ENCODE peak calls at places on chromosomes 2 and 18, in four cellular contexts. One of them, this sample, is unnamed.

GRCh38 chr2:201854841-201855240 is 48.5 kb downstream of the CDK15 start:
- DNase-seq in CD8-positive, alpha-beta T cell: no peak
- DNase-seq in cardiac fibroblast: peak
- DNase-seq in body of pancreas: no peak
- DNase-seq in this sample: no peak

GRCh38 chr2:242041816-242042215 is 172.3 kb downstream of the RTP5 start:
- DNase-seq in CD8-positive, alpha-beta T cell: no peak
- DNase-seq in cardiac fibroblast: no peak
- DNase-seq in body of pancreas: no peak
- DNase-seq in this sample: no peak

GRCh38 chr18:11859903-11860407 is 8.7 kb downstream of the CHMP1B start:
- DNase-seq in CD8-positive, alpha-beta T cell: no peak
- DNase-seq in cardiac fibroblast: peak
- DNase-seq in body of pancreas: no peak
- DNase-seq in this sample: peak

GRCh38 chr18:40935423-40935822 is 1019.6 kb upstream of the PIK3C3 start:
- DNase-seq in CD8-positive, alpha-beta T cell: no peak
- DNase-seq in cardiac fibroblast: peak
- DNase-seq in body of pancreas: no peak
- DNase-seq in this sample: no peak

GRCh38 chr2:170848587-170848986 is 31.9 kb downstream of the GAD1 start:
- DNase-seq in CD8-positive, alpha-beta T cell: no peak
- DNase-seq in cardiac fibroblast: peak
- DNase-seq in body of pancreas: no peak
- DNase-seq in this sample: peak

GRCh38 chr2:102304268-102304667 is 7.1 kb upstream of the IL1RL1 start:
- DNase-seq in CD8-positive, alpha-beta T cell: no peak
- DNase-seq in cardiac fibroblast: peak
- DNase-seq in body of pancreas: no peak
- DNase-seq in this sample: no peak

GRCh38 chr2:201678442-201678841 is 20.0 kb downstream of the MPP4 start:
- DNase-seq in CD8-positive, alpha-beta T cell: no peak
- DNase-seq in cardiac fibroblast: no peak
- DNase-seq in body of pancreas: no peak
- DNase-seq in this sample: no peak

GRCh38 chr2:28404086-28404485 is 11.4 kb downstream of the FOSL2 start:
- DNase-seq in CD8-positive, alpha-beta T cell: no peak
- DNase-seq in cardiac fibroblast: no peak
- DNase-seq in body of pancreas: no peak
- DNase-seq in this sample: no peak

GRCh38 chr18:28078849-28079248 is 98.1 kb downstream of the CDH2 start:
- DNase-seq in CD8-positive, alpha-beta T cell: no peak
- DNase-seq in cardiac fibroblast: no peak
- DNase-seq in body of pancreas: no peak
- DNase-seq in this sample: no peak

GRCh38 chr18:63949068-63949737 is at the start of gene HMSD:
- DNase-seq in CD8-positive, alpha-beta T cell: no peak
- DNase-seq in cardiac fibroblast: peak
- DNase-seq in body of pancreas: peak
- DNase-seq in this sample: no peak

GRCh38 chr18:58476521-58477210 is 152.2 kb downstream of the ALPK2 start:
- DNase-seq in CD8-positive, alpha-beta T cell: no peak
- DNase-seq in cardiac fibroblast: no peak
- DNase-seq in body of pancreas: no peak
- DNase-seq in this sample: no peak

GRCh38 chr2:230512955-230513748 is 97.2 kb downstream of the SP100 start:
- DNase-seq in CD8-positive, alpha-beta T cell: no peak
- DNase-seq in cardiac fibroblast: no peak
- DNase-seq in body of pancreas: no peak
- DNase-seq in this sample: no peak

GRCh38 chr2:126771094-126771493 is 115.1 kb downstream of the GYPC start:
- DNase-seq in CD8-positive, alpha-beta T cell: no peak
- DNase-seq in cardiac fibroblast: no peak
- DNase-seq in body of pancreas: no peak
- DNase-seq in this sample: no peak

GRCh38 chr2:127578411-127578810 is 42.9 kb downstream of the MYO7B start:
- DNase-seq in CD8-positive, alpha-beta T cell: no peak
- DNase-seq in cardiac fibroblast: no peak
- DNase-seq in body of pancreas: no peak
- DNase-seq in this sample: no peak

GRCh38 chr2:98507461-98507860 is 62.8 kb downstream of the INPP4A start:
- DNase-seq in CD8-positive, alpha-beta T cell: no peak
- DNase-seq in cardiac fibroblast: no peak
- DNase-seq in body of pancreas: no peak
- DNase-seq in this sample: no peak

GRCh38 chr2:195721042-195721441 is 64.0 kb downstream of the SLC39A10 start:
- DNase-seq in CD8-positive, alpha-beta T cell: no peak
- DNase-seq in cardiac fibroblast: no peak
- DNase-seq in body of pancreas: no peak
- DNase-seq in this sample: no peak

GRCh38 chr18:75161629-75162028 is 47.3 kb downstream of the PTGR3 start:
- DNase-seq in CD8-positive, alpha-beta T cell: no peak
- DNase-seq in cardiac fibroblast: peak
- DNase-seq in body of pancreas: peak
- DNase-seq in this sample: no peak

GRCh38 chr18:10320848-10321247 is 133.6 kb upstream of the APCDD1 start:
- DNase-seq in CD8-positive, alpha-beta T cell: no peak
- DNase-seq in cardiac fibroblast: peak
- DNase-seq in body of pancreas: peak
- DNase-seq in this sample: no peak

GRCh38 chr2:203446071-203446481 is 89.0 kb downstream of the RAPH1 start:
- DNase-seq in CD8-positive, alpha-beta T cell: no peak
- DNase-seq in cardiac fibroblast: peak
- DNase-seq in body of pancreas: no peak
- DNase-seq in this sample: no peak

GRCh38 chr2:37585982-37586621 is 85.3 kb downstream of the CDC42EP3 start:
- DNase-seq in CD8-positive, alpha-beta T cell: peak
- DNase-seq in cardiac fibroblast: peak
- DNase-seq in body of pancreas: peak
- DNase-seq in this sample: no peak

GRCh38 chr2:222993920-222994650 is 57.9 kb upstream of the KCNE4 start:
- DNase-seq in CD8-positive, alpha-beta T cell: no peak
- DNase-seq in cardiac fibroblast: peak
- DNase-seq in body of pancreas: peak
- DNase-seq in this sample: peak

GRCh38 chr2:126836761-126837679 is 61.7 kb upstream of the TEX51 start:
- DNase-seq in CD8-positive, alpha-beta T cell: no peak
- DNase-seq in cardiac fibroblast: no peak
- DNase-seq in body of pancreas: no peak
- DNase-seq in this sample: no peak

GRCh38 chr2:241584446-241584845 is 25.9 kb downstream of the BOK start:
- DNase-seq in CD8-positive, alpha-beta T cell: no peak
- DNase-seq in cardiac fibroblast: peak
- DNase-seq in body of pancreas: no peak
- DNase-seq in this sample: no peak

GRCh38 chr2:97748397-97748796 is 35.0 kb downstream of the ZAP70 start:
- DNase-seq in CD8-positive, alpha-beta T cell: peak
- DNase-seq in cardiac fibroblast: peak
- DNase-seq in body of pancreas: no peak
- DNase-seq in this sample: no peak

GRCh38 chr2:24592436-24593100 is 101.5 kb downstream of the NCOA1 start:
- DNase-seq in CD8-positive, alpha-beta T cell: no peak
- DNase-seq in cardiac fibroblast: no peak
- DNase-seq in body of pancreas: no peak
- DNase-seq in this sample: no peak

GRCh38 chr18:34991561-34991960 is 49.7 kb upstream of the MAPRE2 start:
- DNase-seq in CD8-positive, alpha-beta T cell: no peak
- DNase-seq in cardiac fibroblast: no peak
- DNase-seq in body of pancreas: no peak
- DNase-seq in this sample: no peak

GRCh38 chr18:59446012-59446411 is 86.9 kb upstream of the LMAN1 start:
- DNase-seq in CD8-positive, alpha-beta T cell: no peak
- DNase-seq in cardiac fibroblast: peak
- DNase-seq in body of pancreas: no peak
- DNase-seq in this sample: peak

GRCh38 chr18:830315-830901 is 18.4 kb upstream of the YES1 start:
- DNase-seq in CD8-positive, alpha-beta T cell: peak
- DNase-seq in cardiac fibroblast: peak
- DNase-seq in body of pancreas: no peak
- DNase-seq in this sample: no peak

GRCh38 chr2:32553829-32554432 is 73.9 kb upstream of the TTC27 start:
- DNase-seq in CD8-positive, alpha-beta T cell: no peak
- DNase-seq in cardiac fibroblast: peak
- DNase-seq in body of pancreas: no peak
- DNase-seq in this sample: peak

GRCh38 chr18:45639424-45639823 is 24.1 kb downstream of the SLC14A2 start:
- DNase-seq in CD8-positive, alpha-beta T cell: no peak
- DNase-seq in cardiac fibroblast: no peak
- DNase-seq in body of pancreas: no peak
- DNase-seq in this sample: no peak

GRCh38 chr2:196927318-196928225 is 1.1 kb upstream of the PGAP1 start:
- DNase-seq in CD8-positive, alpha-beta T cell: peak
- DNase-seq in cardiac fibroblast: peak
- DNase-seq in body of pancreas: peak
- DNase-seq in this sample: peak

GRCh38 chr2:157471078-157471477 is 27.2 kb upstream of the CYTIP start:
- DNase-seq in CD8-positive, alpha-beta T cell: no peak
- DNase-seq in cardiac fibroblast: no peak
- DNase-seq in body of pancreas: no peak
- DNase-seq in this sample: no peak

GRCh38 chr2:141522048-141522447 is 608.8 kb downstream of the LRP1B start:
- DNase-seq in CD8-positive, alpha-beta T cell: no peak
- DNase-seq in cardiac fibroblast: no peak
- DNase-seq in body of pancreas: no peak
- DNase-seq in this sample: no peak

GRCh38 chr2:54672587-54673456 is 50.6 kb upstream of the EML6 start:
- DNase-seq in CD8-positive, alpha-beta T cell: no peak
- DNase-seq in cardiac fibroblast: peak
- DNase-seq in body of pancreas: peak
- DNase-seq in this sample: no peak

GRCh38 chr2:121707920-121708361 is 28.7 kb downstream of the NIFK start:
- DNase-seq in CD8-positive, alpha-beta T cell: no peak
- DNase-seq in cardiac fibroblast: no peak
- DNase-seq in body of pancreas: peak
- DNase-seq in this sample: no peak

GRCh38 chr2:121709776-121710469 is 26.8 kb downstream of the NIFK start:
- DNase-seq in CD8-positive, alpha-beta T cell: no peak
- DNase-seq in cardiac fibroblast: no peak
- DNase-seq in body of pancreas: peak
- DNase-seq in this sample: no peak

GRCh38 chr2:121705958-121706357 is 30.7 kb downstream of the NIFK start:
- DNase-seq in CD8-positive, alpha-beta T cell: no peak
- DNase-seq in cardiac fibroblast: no peak
- DNase-seq in body of pancreas: no peak
- DNase-seq in this sample: no peak

GRCh38 chr2:121705390-121705789 is 31.3 kb downstream of the NIFK start:
- DNase-seq in CD8-positive, alpha-beta T cell: no peak
- DNase-seq in cardiac fibroblast: no peak
- DNase-seq in body of pancreas: no peak
- DNase-seq in this sample: no peak

DNA sequence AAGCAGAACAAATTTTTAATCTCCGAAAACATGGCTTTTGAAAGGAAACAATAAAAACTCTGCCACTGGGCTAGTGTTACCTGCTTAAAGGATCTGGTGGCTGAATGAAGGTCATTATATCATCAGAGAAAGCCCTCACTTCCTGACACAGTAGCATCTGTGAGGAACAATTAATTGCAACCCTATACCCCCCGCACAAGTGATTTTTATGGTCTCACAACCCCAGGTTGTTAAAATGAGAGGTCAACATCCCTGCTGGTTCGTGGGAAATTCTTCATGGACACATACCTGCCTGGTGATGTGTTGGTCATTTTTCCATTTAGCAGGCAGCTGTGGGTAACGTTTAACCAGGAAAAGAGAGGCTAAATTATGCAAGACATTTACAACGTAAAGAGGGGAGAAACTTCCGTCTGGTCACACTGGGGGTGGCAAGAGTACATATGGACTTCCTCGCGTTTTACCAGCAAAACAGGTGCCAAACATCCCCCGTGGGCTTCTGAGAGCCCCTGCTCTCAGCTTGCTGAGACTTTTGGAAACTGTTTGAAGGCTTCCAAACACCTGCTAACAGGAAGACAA is 29.2 kb downstream of the NIFK start:
- DNase-seq in CD8-positive, alpha-beta T cell: no peak
- DNase-seq in cardiac fibroblast: no peak
- DNase-seq in body of pancreas: peak
- DNase-seq in this sample: no peak
- TF ChIP-seq CTCF in CD8-positive, alpha-beta T cell: no peak
- TF ChIP-seq CTCF in cardiac fibroblast: no peak
- TF ChIP-seq CTCF in body of pancreas: no peak
- TF ChIP-seq CTCF in this sample: no peak

GRCh38 chr2:205673312-205673711 is 9.0 kb upstream of the NRP2 start:
- DNase-seq in CD8-positive, alpha-beta T cell: no peak
- DNase-seq in cardiac fibroblast: no peak
- DNase-seq in body of pancreas: no peak
- DNase-seq in this sample: no peak

GRCh38 chr2:205678743-205679142 is 3.6 kb upstream of the NRP2 start:
- DNase-seq in CD8-positive, alpha-beta T cell: no peak
- DNase-seq in cardiac fibroblast: no peak
- DNase-seq in body of pancreas: no peak
- DNase-seq in this sample: no peak

GRCh38 chr2:205680067-205680466 is 2.2 kb upstream of the NRP2 start:
- DNase-seq in CD8-positive, alpha-beta T cell: peak
- DNase-seq in cardiac fibroblast: peak
- DNase-seq in body of pancreas: peak
- DNase-seq in this sample: no peak

GRCh38 chr2:205679410-205680009 is 2.8 kb upstream of the NRP2 start:
- DNase-seq in CD8-positive, alpha-beta T cell: no peak
- DNase-seq in cardiac fibroblast: no peak
- DNase-seq in body of pancreas: no peak
- DNase-seq in this sample: no peak

GRCh38 chr2:205675861-205676516 is 6.3 kb upstream of the NRP2 start:
- DNase-seq in CD8-positive, alpha-beta T cell: no peak
- DNase-seq in cardiac fibroblast: peak
- DNase-seq in body of pancreas: peak
- DNase-seq in this sample: no peak
- TF ChIP-seq CTCF in CD8-positive, alpha-beta T cell: peak
- TF ChIP-seq CTCF in cardiac fibroblast: peak
- TF ChIP-seq CTCF in body of pancreas: peak
- TF ChIP-seq CTCF in this sample: peak

GRCh38 chr18:49832221-49832647 is 18.9 kb upstream of the ACAA2 start:
- DNase-seq in CD8-positive, alpha-beta T cell: no peak
- DNase-seq in cardiac fibroblast: no peak
- DNase-seq in body of pancreas: no peak
- DNase-seq in this sample: no peak

GRCh38 chr18:49837889-49838288 is 24.6 kb upstream of the ACAA2 start:
- DNase-seq in CD8-positive, alpha-beta T cell: no peak
- DNase-seq in cardiac fibroblast: no peak
- DNase-seq in body of pancreas: no peak
- DNase-seq in this sample: no peak

GRCh38 chr18:49835405-49835804 is 22.1 kb upstream of the ACAA2 start:
- DNase-seq in CD8-positive, alpha-beta T cell: no peak
- DNase-seq in cardiac fibroblast: no peak
- DNase-seq in body of pancreas: no peak
- DNase-seq in this sample: no peak

GRCh38 chr18:49838381-49838780 is 25.0 kb upstream of the ACAA2 start:
- DNase-seq in CD8-positive, alpha-beta T cell: no peak
- DNase-seq in cardiac fibroblast: no peak
- DNase-seq in body of pancreas: no peak
- DNase-seq in this sample: no peak

GRCh38 chr18:49833804-49834203 is 20.5 kb upstream of the ACAA2 start:
- DNase-seq in CD8-positive, alpha-beta T cell: no peak
- DNase-seq in cardiac fibroblast: no peak
- DNase-seq in body of pancreas: no peak
- DNase-seq in this sample: no peak
- TF ChIP-seq CTCF in CD8-positive, alpha-beta T cell: no peak
- TF ChIP-seq CTCF in cardiac fibroblast: no peak
- TF ChIP-seq CTCF in body of pancreas: no peak
- TF ChIP-seq CTCF in this sample: no peak

GRCh38 chr2:52264488-52264887 is 1232.6 kb upstream of the NRXN1 start:
- DNase-seq in CD8-positive, alpha-beta T cell: no peak
- DNase-seq in cardiac fibroblast: no peak
- DNase-seq in body of pancreas: no peak
- DNase-seq in this sample: no peak
- TF ChIP-seq CTCF in CD8-positive, alpha-beta T cell: no peak
- TF ChIP-seq CTCF in cardiac fibroblast: no peak
- TF ChIP-seq CTCF in body of pancreas: no peak
- TF ChIP-seq CTCF in this sample: no peak